ENCODE peak calls at places on chromosomes 13 and 19, in nine cellular contexts. N is NCI-H1436; B is hepatic stellate cell; A is stimulated activated CD4-positive, alpha-beta T cell treated with anti-CD3 and anti-CD28 coated beads, Interleukin-15, amount 100 ng/mL, for 24 hours; U is AG04449; X is lower leg skin; E is activated naive CD4-positive, alpha-beta T cell; Z is body of pancreas; R is GOT3. W is an unnamed sample.

GRCh38 chr19:18590273-18591272 is 2.0 kb downstream of the REX1BD start:
- DNase-seq in X (no peak), A (peak), R (no peak), B (no peak), N (no peak), E (no peak), Z (no peak), U (no peak), W (no peak)

GRCh38 chr13:50129065-50129922 is 114.0 kb downstream of the KCNRG start:
- DNase-seq in U (no peak), E (no peak), R (peak), B (peak), Z (no peak), X (no peak), N (no peak), A (peak), W (no peak)

GRCh38 chr13:98938801-98939200 is 39.1 kb downstream of the DOCK9 start:
- DNase-seq in X (no peak), N (peak), A (no peak), B (no peak), E (no peak), R (no peak), Z (no peak), U (no peak), W (no peak)

GRCh38 chr13:32647926-32648325 is 61.7 kb downstream of the PDS5B start:
- DNase-seq in E (no peak), X (no peak), R (no peak), B (no peak), A (no peak), N (no peak), U (no peak), Z (no peak), W (no peak)

GRCh38 chr13:110136660-110137585 is 170.0 kb downstream of the COL4A1 start:
- DNase-seq in X (peak), Z (no peak), B (no peak), U (no peak), R (no peak), N (no peak), A (no peak), E (no peak), W (no peak)

GRCh38 chr13:97369269-97369893 is 64.6 kb upstream of the RAP2A start:
- DNase-seq in A (no peak), R (no peak), U (no peak), N (no peak), E (no peak), Z (no peak), B (peak), X (no peak), W (no peak)

GRCh38 chr13:23617551-23618014 is 47.4 kb downstream of the TNFRSF19 start:
- DNase-seq in X (no peak), U (no peak), A (no peak), Z (no peak), E (no peak), B (no peak), R (no peak), N (no peak), W (no peak)

GRCh38 chr19:4301590-4302237 is 475 bp downstream of the TMIGD2 start:
- DNase-seq in U (no peak), X (no peak), B (no peak), E (no peak), N (no peak), Z (no peak), A (no peak), R (no peak), W (no peak)

GRCh38 chr13:44783987-44784734 is 205.1 kb downstream of the NUFIP1 start:
- DNase-seq in E (no peak), R (no peak), X (no peak), A (no peak), N (no peak), U (no peak), Z (no peak), B (no peak), W (no peak)

GRCh38 chr19:32041681-32042292 is 303.6 kb upstream of the ZNF507 start:
- DNase-seq in A (peak), Z (peak), X (no peak), B (peak), U (no peak), E (no peak), R (no peak), N (no peak), W (no peak)

GRCh38 chr13:40666905-40667621 is 622 bp upstream of the FOXO1 start:
- DNase-seq in X (peak), R (no peak), B (peak), Z (peak), U (no peak), A (peak), E (peak), N (peak), W (no peak)